ENCODE peak calls at places on chromosomes 4 and X, in six cellular contexts. One of them, this sample, is unnamed. For H3K4me1, the result is how much of the 10 kb centered on the place peaks cover.

GRCh38 chr4:172619218-172619617 is 549.4 kb upstream of the GALNT7 start:
- DNase-seq in tibial nerve: no peak
- DNase-seq in CD8-positive, alpha-beta T cell: no peak
- DNase-seq in IMR-90: peak
- DNase-seq in body of pancreas: no peak
- DNase-seq in esophagus squamous epithelium: no peak
- DNase-seq in this sample: no peak

GRCh38 chrX:118156953-118157608 is 40.5 kb upstream of the KLHL13 start:
- DNase-seq in IMR-90: no peak
- DNase-seq in esophagus squamous epithelium: no peak
- DNase-seq in body of pancreas: no peak
- DNase-seq in tibial nerve: no peak
- DNase-seq in CD8-positive, alpha-beta T cell: no peak
- DNase-seq in this sample: no peak

GRCh38 chr4:88940506-88940905 is 116.5 kb downstream of the FAM13A start:
- DNase-seq in IMR-90: no peak
- DNase-seq in esophagus squamous epithelium: no peak
- DNase-seq in CD8-positive, alpha-beta T cell: no peak
- DNase-seq in tibial nerve: no peak
- DNase-seq in body of pancreas: no peak
- DNase-seq in this sample: no peak

GRCh38 chr4:140312101-140312500 is 61.3 kb upstream of the SCOC start:
- DNase-seq in CD8-positive, alpha-beta T cell: no peak
- DNase-seq in body of pancreas: no peak
- DNase-seq in tibial nerve: no peak
- DNase-seq in IMR-90: no peak
- DNase-seq in esophagus squamous epithelium: no peak
- DNase-seq in this sample: no peak

GRCh38 chr4:1360423-1361283 is 13.6 kb downstream of the UVSSA start:
- DNase-seq in esophagus squamous epithelium: no peak
- DNase-seq in tibial nerve: no peak
- DNase-seq in body of pancreas: no peak
- DNase-seq in IMR-90: peak
- DNase-seq in CD8-positive, alpha-beta T cell: no peak
- DNase-seq in this sample: no peak

GRCh38 chrX:131778269-131779218 is 234.7 kb downstream of the OR13H1 start:
- DNase-seq in tibial nerve: no peak
- DNase-seq in IMR-90: peak
- DNase-seq in body of pancreas: peak
- DNase-seq in CD8-positive, alpha-beta T cell: peak
- DNase-seq in esophagus squamous epithelium: peak
- DNase-seq in this sample: no peak

GRCh38 chr4:110614981-110615365 is 7.9 kb downstream of the PITX2 start:
- DNase-seq in tibial nerve: no peak
- DNase-seq in CD8-positive, alpha-beta T cell: no peak
- DNase-seq in esophagus squamous epithelium: no peak
- DNase-seq in IMR-90: no peak
- DNase-seq in body of pancreas: no peak
- DNase-seq in this sample: no peak

GRCh38 chr4:14100349-14100748 is 472.8 kb upstream of the BOD1L1 start:
- DNase-seq in tibial nerve: no peak
- DNase-seq in esophagus squamous epithelium: no peak
- DNase-seq in body of pancreas: no peak
- DNase-seq in CD8-positive, alpha-beta T cell: no peak
- DNase-seq in IMR-90: no peak
- DNase-seq in this sample: no peak

GRCh38 chrX:9182041-9182440 is 148.1 kb upstream of the FAM9B start:
- DNase-seq in CD8-positive, alpha-beta T cell: no peak
- DNase-seq in body of pancreas: no peak
- DNase-seq in IMR-90: peak
- DNase-seq in esophagus squamous epithelium: no peak
- DNase-seq in tibial nerve: no peak
- DNase-seq in this sample: no peak

GRCh38 chrX:12868747-12869146 is 1.9 kb downstream of the TLR7 start:
- DNase-seq in esophagus squamous epithelium: no peak
- DNase-seq in tibial nerve: no peak
- DNase-seq in IMR-90: no peak
- DNase-seq in CD8-positive, alpha-beta T cell: no peak
- DNase-seq in body of pancreas: no peak
- DNase-seq in this sample: no peak

GRCh38 chr4:124202106-124202505 is 510.4 kb downstream of the ANKRD50 start:
- DNase-seq in CD8-positive, alpha-beta T cell: no peak
- DNase-seq in esophagus squamous epithelium: no peak
- DNase-seq in tibial nerve: no peak
- DNase-seq in body of pancreas: peak
- DNase-seq in IMR-90: peak
- DNase-seq in this sample: peak

GRCh38 chr4:147354271-147354670 is 126.6 kb upstream of the EDNRA start:
- DNase-seq in body of pancreas: no peak
- DNase-seq in IMR-90: no peak
- DNase-seq in tibial nerve: no peak
- DNase-seq in CD8-positive, alpha-beta T cell: no peak
- DNase-seq in esophagus squamous epithelium: no peak
- DNase-seq in this sample: no peak

GRCh38 chrX:37824491-37825224 is 22.7 kb downstream of the DYNLT3 start:
- DNase-seq in esophagus squamous epithelium: no peak
- DNase-seq in body of pancreas: no peak
- DNase-seq in IMR-90: no peak
- DNase-seq in CD8-positive, alpha-beta T cell: no peak
- DNase-seq in tibial nerve: no peak
- DNase-seq in this sample: no peak

GRCh38 chr4:28167411-28167810 is 1306.8 kb downstream of the STIM2 start:
- DNase-seq in IMR-90: no peak
- DNase-seq in CD8-positive, alpha-beta T cell: no peak
- DNase-seq in body of pancreas: no peak
- DNase-seq in tibial nerve: no peak
- DNase-seq in esophagus squamous epithelium: no peak
- DNase-seq in this sample: no peak

GRCh38 chr4:152316969-152317368 is 218.9 kb downstream of the FBXW7 start:
- DNase-seq in esophagus squamous epithelium: no peak
- DNase-seq in body of pancreas: no peak
- DNase-seq in tibial nerve: no peak
- DNase-seq in IMR-90: peak
- DNase-seq in CD8-positive, alpha-beta T cell: no peak
- DNase-seq in this sample: no peak

GRCh38 chr4:150583287-150584197 is 1.6 kb downstream of the MAB21L2 start:
- DNase-seq in esophagus squamous epithelium: no peak
- DNase-seq in CD8-positive, alpha-beta T cell: no peak
- DNase-seq in tibial nerve: no peak
- DNase-seq in IMR-90: peak
- DNase-seq in body of pancreas: no peak
- DNase-seq in this sample: peak

GRCh38 chr4:150581611-150582010 is 340 bp upstream of the MAB21L2 start:
- DNase-seq in body of pancreas: no peak
- DNase-seq in tibial nerve: no peak
- DNase-seq in CD8-positive, alpha-beta T cell: no peak
- DNase-seq in esophagus squamous epithelium: no peak
- DNase-seq in IMR-90: peak
- DNase-seq in this sample: no peak

GRCh38 chr4:150582881-150583286 is 933 bp downstream of the MAB21L2 start:
- DNase-seq in body of pancreas: no peak
- DNase-seq in IMR-90: peak
- DNase-seq in esophagus squamous epithelium: no peak
- DNase-seq in CD8-positive, alpha-beta T cell: no peak
- DNase-seq in tibial nerve: no peak
- DNase-seq in this sample: no peak

GRCh38 chr4:150581206-150581605 is 745 bp upstream of the MAB21L2 start:
- DNase-seq in esophagus squamous epithelium: no peak
- DNase-seq in body of pancreas: no peak
- DNase-seq in CD8-positive, alpha-beta T cell: no peak
- DNase-seq in IMR-90: no peak
- DNase-seq in tibial nerve: no peak
- DNase-seq in this sample: no peak

GRCh38 chr4:150582101-150582565 is at the start of gene MAB21L2:
- DNase-seq in tibial nerve: no peak
- DNase-seq in IMR-90: peak
- DNase-seq in esophagus squamous epithelium: no peak
- DNase-seq in CD8-positive, alpha-beta T cell: no peak
- DNase-seq in body of pancreas: no peak
- DNase-seq in this sample: no peak
- H3K27ac ChIP-seq in tibial nerve: no peak
- H3K27ac ChIP-seq in IMR-90: peak
- H3K27ac ChIP-seq in esophagus squamous epithelium: peak
- H3K27ac ChIP-seq in CD8-positive, alpha-beta T cell: no peak
- H3K27ac ChIP-seq in body of pancreas: no peak
- H3K27ac ChIP-seq in this sample: no peak

GRCh38 chr4:82431026-82431745 is 796 bp downstream of the ENOPH1 start:
- DNase-seq in esophagus squamous epithelium: peak
- DNase-seq in IMR-90: peak
- DNase-seq in tibial nerve: no peak
- DNase-seq in CD8-positive, alpha-beta T cell: peak
- DNase-seq in body of pancreas: peak
- DNase-seq in this sample: no peak
- H3K4me1 ChIP-seq in esophagus squamous epithelium: under half
- H3K4me1 ChIP-seq in IMR-90: under half
- H3K4me1 ChIP-seq in tibial nerve: under half
- H3K4me1 ChIP-seq in CD8-positive, alpha-beta T cell: under half
- H3K4me1 ChIP-seq in body of pancreas: under half
- H3K4me1 ChIP-seq in this sample: under half

DNA sequence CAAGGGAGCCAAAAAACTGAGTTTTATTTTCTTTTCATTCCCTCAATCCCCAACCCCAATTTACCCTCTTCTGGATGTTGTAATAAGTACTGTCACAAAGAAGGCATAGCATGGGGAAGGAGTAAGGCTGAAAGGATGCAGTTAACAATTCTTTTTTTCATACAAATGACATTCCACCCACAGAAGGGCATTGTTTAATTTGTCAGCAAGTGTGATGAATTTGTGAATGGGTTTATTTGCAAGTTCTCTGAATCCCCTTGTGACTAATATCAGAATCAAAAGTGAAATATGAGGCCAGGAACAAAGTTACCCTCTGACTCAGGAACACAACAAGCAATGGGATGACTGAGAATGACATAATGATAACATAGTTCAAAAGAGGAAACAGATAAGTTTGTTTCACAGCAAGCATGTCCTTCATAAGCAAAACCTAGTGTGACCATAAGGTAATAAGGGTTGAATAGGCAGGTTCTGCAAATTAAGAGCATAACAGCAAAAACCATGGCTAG is 2.1 kb downstream of the GEMIN8 start:
- DNase-seq in tibial nerve: no peak
- DNase-seq in IMR-90: peak
- DNase-seq in esophagus squamous epithelium: no peak
- DNase-seq in body of pancreas: no peak
- DNase-seq in CD8-positive, alpha-beta T cell: no peak
- DNase-seq in this sample: no peak
- H3K27ac ChIP-seq in tibial nerve: peak
- H3K27ac ChIP-seq in IMR-90: no peak
- H3K27ac ChIP-seq in esophagus squamous epithelium: peak
- H3K27ac ChIP-seq in body of pancreas: peak
- H3K27ac ChIP-seq in CD8-positive, alpha-beta T cell: no peak
- H3K27ac ChIP-seq in this sample: no peak

DNA sequence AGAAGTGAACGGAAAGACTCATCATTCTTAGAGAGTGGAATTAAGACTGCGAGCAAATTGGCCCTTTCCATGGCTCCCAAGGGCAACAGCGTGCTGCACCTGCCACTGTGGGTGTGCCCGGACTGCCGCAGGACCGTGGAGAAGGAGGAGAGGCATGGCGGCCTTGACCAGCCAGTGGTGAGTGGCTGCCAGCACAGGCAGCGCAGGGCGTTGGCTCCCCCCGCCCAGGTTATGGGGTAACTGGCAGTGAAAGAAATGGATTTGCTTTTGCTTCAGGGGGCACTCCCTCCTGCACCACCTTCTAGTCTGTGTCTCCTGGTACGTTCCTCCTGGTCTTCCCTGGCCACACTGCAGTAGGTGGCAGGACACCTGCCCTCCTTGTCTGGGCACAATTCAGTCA is 59.7 kb downstream of the FAM193A start:
- DNase-seq in body of pancreas: no peak
- DNase-seq in tibial nerve: no peak
- DNase-seq in IMR-90: no peak
- DNase-seq in esophagus squamous epithelium: no peak
- DNase-seq in CD8-positive, alpha-beta T cell: no peak
- DNase-seq in this sample: peak
- H3K4me1 ChIP-seq in body of pancreas: under half
- H3K4me1 ChIP-seq in tibial nerve: under half
- H3K4me1 ChIP-seq in IMR-90: under half
- H3K4me1 ChIP-seq in esophagus squamous epithelium: under half
- H3K4me1 ChIP-seq in CD8-positive, alpha-beta T cell: under half
- H3K4me1 ChIP-seq in this sample: half or more

GRCh38 chrX:10769696-10770619 is 149.6 kb upstream of the MID1 start:
- DNase-seq in CD8-positive, alpha-beta T cell: no peak
- DNase-seq in body of pancreas: no peak
- DNase-seq in IMR-90: peak
- DNase-seq in esophagus squamous epithelium: no peak
- DNase-seq in tibial nerve: no peak
- DNase-seq in this sample: no peak
- H3K27ac ChIP-seq in CD8-positive, alpha-beta T cell: no peak
- H3K27ac ChIP-seq in body of pancreas: no peak
- H3K27ac ChIP-seq in IMR-90: peak
- H3K27ac ChIP-seq in esophagus squamous epithelium: no peak
- H3K27ac ChIP-seq in tibial nerve: peak
- H3K27ac ChIP-seq in this sample: no peak

This sample was measured in gastrocnemius medialis.